ENCODE peak calls at places on chromosomes 5 and 9, in six cellular contexts. A is stimulated activated CD4-positive, alpha-beta T cell treated with anti-CD3 and anti-CD28 coated beads, TNF-alpha, amount 100 ng/mL, for 4 hours; M is effector memory CD4-positive, alpha-beta T cell; K is NCI-H1105; H is GM06990; S is sciatic nerve. O is an unnamed sample.

GRCh38 chr5:5767286-5767928 is 344.9 kb downstream of the ICE1 start:
- DNase-seq in A (no peak), H (no peak), K (no peak), S (no peak), M (no peak), O (no peak)

GRCh38 chr5:172002310-172002709 is 4.1 kb downstream of the FBXW11 start:
- DNase-seq in K (no peak), A (no peak), S (no peak), M (no peak), H (no peak), O (no peak)

GRCh38 chr5:73296772-73297171 is 123.8 kb downstream of the TMEM174 start:
- DNase-seq in S (no peak), M (no peak), H (no peak), A (no peak), K (no peak), O (no peak)

GRCh38 chr5:9761706-9762105 is 131.6 kb upstream of the TAS2R1 start:
- DNase-seq in M (no peak), A (no peak), K (no peak), S (no peak), H (no peak), O (no peak)

GRCh38 chr9:131764568-131764967 is 24.7 kb upstream of the RAPGEF1 start:
- DNase-seq in H (no peak), S (no peak), K (no peak), A (no peak), M (no peak), O (no peak)

GRCh38 chr9:133960568-133961129 is 31.5 kb downstream of the VAV2 start:
- DNase-seq in M (no peak), K (no peak), A (no peak), H (no peak), S (no peak), O (no peak)

GRCh38 chr9:126752376-126752775 is 52.5 kb upstream of the ZBTB43 start:
- DNase-seq in A (no peak), M (no peak), S (no peak), K (no peak), H (no peak), O (no peak)

GRCh38 chr5:101473483-101473882 is 570.4 kb upstream of the ST8SIA4 start:
- DNase-seq in A (no peak), S (no peak), H (no peak), K (no peak), M (no peak), O (no peak)

GRCh38 chr5:2143646-2144386 is 261.1 kb upstream of the IRX4 start:
- DNase-seq in S (no peak), K (no peak), M (no peak), H (no peak), A (no peak), O (no peak)

GRCh38 chr9:127526655-127527559 is 75.6 kb downstream of the LRSAM1 start:
- DNase-seq in K (no peak), M (no peak), S (no peak), A (no peak), H (no peak), O (no peak)

GRCh38 chr5:143402464-143403356 is 776 bp downstream of the NR3C1 start:
- DNase-seq in K (no peak), S (peak; percentile 81), M (peak; percentile 21), A (peak; percentile 27), H (peak; percentile 76), O (peak; percentile 85)

O was measured in coronary artery.